ENCODE peak calls at places on chromosomes 5 and 9, in nine cellular contexts. C is activated CD4-positive, CD25-positive, alpha-beta regulatory T cell; A is stimulated activated CD8-positive, alpha-beta memory T cell treated with anti-CD3 and anti-CD28 coated beads, Interleukin-15, amount 100 ng/mL, for 1 hour; U is smooth muscle cell of the brain vasculature; H is GM12865; S is activated T-helper 1 cell treated with Interleukin-2 at 50 U/mL for 16 hours; K is pancreas; O is ovary; N is ureter. G is an unnamed sample.

GRCh38 chr9:135602789-135603481 is 36.4 kb downstream of the GLT6D1 start:
- DNase-seq in C (no peak), A (peak; percentile 41), U (peak; percentile 1), H (peak; percentile 45), S (peak; percentile 24), K (peak; percentile 69), O (peak; percentile 24), N (peak; percentile 42), G (peak; percentile 46)

GRCh38 chr9:131721096-131721495 is 18.8 kb downstream of the RAPGEF1 start:
- DNase-seq in C (no peak), A (no peak), U (no peak), H (no peak), S (no peak), K (no peak), O (no peak), N (no peak), G (no peak)

GRCh38 chr9:71962328-71962727 is 50.9 kb downstream of the C9orf85 start:
- DNase-seq in C (no peak), A (no peak), U (no peak), H (no peak), S (no peak), K (no peak), O (no peak), N (no peak), G (no peak)

GRCh38 chr9:122265265-122265900 is 701 bp downstream of the MRRF start:
- DNase-seq in C (no peak), A (no peak), U (no peak), H (peak; percentile 71), S (no peak), K (no peak), O (no peak), N (no peak), G (no peak)

GRCh38 chr5:72515211-72515610 is 8.0 kb upstream of the ZNF366 start:
- DNase-seq in C (no peak), A (no peak), U (no peak), H (no peak), S (no peak), K (no peak), O (no peak), N (no peak), G (no peak)

GRCh38 chr5:131387236-131387635 is 123.4 kb downstream of the CDC42SE2 start:
- DNase-seq in C (no peak), A (no peak), U (no peak), H (no peak), S (no peak), K (no peak), O (no peak), N (no peak), G (no peak)

GRCh38 chr5:180113660-180114303 is 42.2 kb upstream of the RNF130 start:
- DNase-seq in C (no peak), A (no peak), U (no peak), H (no peak), S (no peak), K (no peak), O (no peak), N (no peak), G (no peak)

GRCh38 chr5:67297376-67297775 is 100.8 kb upstream of the CD180 start:
- DNase-seq in C (no peak), A (no peak), U (no peak), H (no peak), S (no peak), K (no peak), O (peak; percentile 24), N (no peak), G (no peak)

GRCh38 chr9:91536211-91536691 is 112.6 kb upstream of the NFIL3 start:
- DNase-seq in C (no peak), A (no peak), U (peak; percentile 58), H (no peak), S (no peak), K (no peak), O (no peak), N (no peak), G (peak; percentile 56)

GRCh38 chr9:83012578-83013260 is 50.2 kb downstream of the RASEF start:
- DNase-seq in C (no peak), A (no peak), U (no peak), H (no peak), S (no peak), K (no peak), O (no peak), N (no peak), G (no peak)

GRCh38 chr5:14184082-14184481 is 40.9 kb downstream of the TRIO start:
- DNase-seq in C (no peak), A (no peak), U (no peak), H (no peak), S (no peak), K (no peak), O (no peak), N (no peak), G (no peak)

GRCh38 chr5:159135896-159136531 is 36.3 kb upstream of the EBF1 start:
- DNase-seq in C (no peak), A (no peak), U (no peak), H (no peak), S (no peak), K (no peak), O (no peak), N (no peak), G (no peak)

GRCh38 chr5:36414869-36415282 is 113.2 kb upstream of the RANBP3L start:
- DNase-seq in C (no peak), A (no peak), U (peak; percentile 62), H (peak; percentile 28), S (no peak), K (no peak), O (no peak), N (no peak), G (no peak)

GRCh38 chr9:31776471-31776870 is 608.0 kb upstream of the ACO1 start:
- DNase-seq in C (no peak), A (no peak), U (no peak), H (no peak), S (no peak), K (no peak), O (no peak), N (no peak), G (no peak)

GRCh38 chr9:134192951-134193731 is 28.8 kb upstream of the RNU6ATAC start:
- DNase-seq in C (no peak), A (no peak), U (no peak), H (no peak), S (no peak), K (peak; percentile 55), O (no peak), N (no peak), G (peak; percentile 15)

GRCh38 chr5:68587181-68587580 is 371.6 kb downstream of the PIK3R1 start:
- DNase-seq in C (no peak), A (no peak), U (no peak), H (no peak), S (no peak), K (no peak), O (no peak), N (no peak), G (no peak)

GRCh38 chr9:127194881-127195713 is 69.5 kb upstream of the GARNL3 start:
- DNase-seq in C (no peak), A (no peak), U (no peak), H (no peak), S (no peak), K (no peak), O (no peak), N (no peak), G (no peak)

GRCh38 chr9:107282268-107282667 is 811 bp upstream of the RAD23B start:
- DNase-seq in C (no peak), A (no peak), U (no peak), H (no peak), S (no peak), K (no peak), O (no peak), N (no peak), G (no peak)

GRCh38 chr5:53126514-53126913 is 17.0 kb upstream of the MOCS2 start:
- DNase-seq in C (no peak), A (no peak), U (no peak), H (no peak), S (no peak), K (no peak), O (no peak), N (no peak), G (no peak)

GRCh38 chr9:99368341-99369326 is 146.6 kb downstream of the SEC61B start:
- DNase-seq in C (no peak), A (no peak), U (no peak), H (peak; percentile 35), S (no peak), K (no peak), O (peak; percentile 46), N (peak; percentile 54), G (peak; percentile 16)

GRCh38 chr5:1729641-1730486 is 69.8 kb downstream of the MRPL36 start:
- DNase-seq in C (no peak), A (no peak), U (no peak), H (no peak), S (no peak), K (no peak), O (peak; percentile 5), N (peak; percentile 33), G (no peak)

GRCh38 chr9:8874482-8874881 is 1074.9 kb upstream of the DMAC1 start:
- DNase-seq in C (no peak), A (no peak), U (no peak), H (no peak), S (no peak), K (no peak), O (no peak), N (no peak), G (no peak)

GRCh38 chr5:173108914-173109313 is 35.4 kb upstream of the BNIP1 start:
- DNase-seq in C (no peak), A (no peak), U (no peak), H (no peak), S (no peak), K (no peak), O (no peak), N (no peak), G (no peak)

G was measured in mucosa of descending colon.